ENCODE peak calls at places on chromosomes 7 and 10, in eight cellular contexts. C, J, Z, P, E, S, X and T are unnamed samples.

GRCh38 chr10:60573342-60573741 is 183.7 kb upstream of the ANK3 start:
- DNase-seq in C (no peak), J (no peak), Z (no peak), P (no peak), E (peak; percentile 34), S (no peak), X (peak; percentile 21), T (no peak)

GRCh38 chr7:40299097-40299496 is 164.3 kb downstream of the SUGCT start:
- DNase-seq in C (no peak), J (no peak), Z (no peak), P (peak; percentile 74), E (no peak), S (peak; percentile 97), X (no peak), T (peak; percentile 37)

GRCh38 chr7:57250801-57251200 is 118.6 kb upstream of the ZNF479 start:
- DNase-seq in C (no peak), J (no peak), Z (no peak), P (no peak), E (no peak), S (no peak), X (no peak), T (no peak)

GRCh38 chr7:99139031-99139430 is 4.9 kb downstream of the SMURF1 start:
- DNase-seq in C (no peak), J (no peak), Z (no peak), P (peak; percentile 43), E (no peak), S (no peak), X (no peak), T (no peak)

GRCh38 chr10:71664585-71664984 is 55.0 kb downstream of the C10orf105 start:
- DNase-seq in C (no peak), J (no peak), Z (no peak), P (no peak), E (no peak), S (no peak), X (no peak), T (no peak)

GRCh38 chr7:43535031-43535451 is 47.9 kb upstream of the STK17A start:
- DNase-seq in C (no peak), J (no peak), Z (no peak), P (no peak), E (no peak), S (no peak), X (no peak), T (no peak)

GRCh38 chr10:110353244-110354119 is 48.8 kb upstream of the SMNDC1 start:
- DNase-seq in C (no peak), J (no peak), Z (no peak), P (peak; percentile 99), E (peak; percentile 19), S (peak; percentile 66), X (peak; percentile 31), T (peak; percentile 84)

GRCh38 chr7:38291117-38291647 is 17.7 kb upstream of the TARP start:
- DNase-seq in C (no peak), J (no peak), Z (no peak), P (no peak), E (no peak), S (no peak), X (no peak), T (no peak)

GRCh38 chr7:8274589-8274988 is 12.6 kb upstream of the ICA1 start:
- DNase-seq in C (no peak), J (no peak), Z (no peak), P (no peak), E (no peak), S (no peak), X (no peak), T (peak; percentile 24)

GRCh38 chr7:111074071-111074771 is 16.7 kb upstream of the LRRN3 start:
- DNase-seq in C (no peak), J (no peak), Z (no peak), P (no peak), E (no peak), S (no peak), X (no peak), T (no peak)

GRCh38 chr10:110661292-110661691 is 17.2 kb downstream of the RBM20 start:
- DNase-seq in C (no peak), J (no peak), Z (no peak), P (no peak), E (no peak), S (no peak), X (no peak), T (no peak)

GRCh38 chr10:86667421-86668181 is 710 bp upstream of the LDB3 start:
- DNase-seq in C (no peak), J (no peak), Z (peak; percentile 75), P (no peak), E (no peak), S (no peak), X (no peak), T (no peak)

GRCh38 chr7:5417106-5418071 is 6.2 kb downstream of the TNRC18 start:
- DNase-seq in C (peak; percentile 69), J (no peak), Z (no peak), P (peak; percentile 54), E (peak; percentile 22), S (no peak), X (peak; percentile 39), T (no peak)

GRCh38 chr7:140358771-140359095 is 39.6 kb downstream of the SLC37A3 start:
- DNase-seq in C (no peak), J (no peak), Z (no peak), P (no peak), E (no peak), S (no peak), X (no peak), T (no peak)

GRCh38 chr7:5679741-5680473 is 101.6 kb downstream of the RNF216 start:
- DNase-seq in C (peak; percentile 83), J (peak; percentile 43), Z (peak; percentile 52), P (no peak), E (no peak), S (no peak), X (no peak), T (no peak)

GRCh38 chr10:35007858-35008301 is 82.3 kb downstream of the CUL2 start:
- DNase-seq in C (no peak), J (no peak), Z (no peak), P (peak; percentile 20), E (no peak), S (no peak), X (peak; percentile 20), T (no peak)

GRCh38 chr10:31723074-31723750 is 205.4 kb downstream of the ARHGAP12 start:
- DNase-seq in C (no peak), J (no peak), Z (no peak), P (peak; percentile 52), E (no peak), S (no peak), X (no peak), T (no peak)

GRCh38 chr10:14397069-14397468 is 66.3 kb upstream of the FRMD4A start:
- DNase-seq in C (peak; percentile 64), J (no peak), Z (peak; percentile 73), P (peak; percentile 100), E (no peak), S (no peak), X (no peak), T (peak; percentile 89)

GRCh38 chr10:61066661-61067353 is 122.8 kb upstream of the RHOBTB1 start:
- DNase-seq in C (no peak), J (no peak), Z (no peak), P (no peak), E (no peak), S (peak; percentile 67), X (no peak), T (no peak)

GRCh38 chr7:30736291-30736690 is 15.6 kb upstream of the INMT start:
- DNase-seq in C (no peak), J (no peak), Z (no peak), P (no peak), E (no peak), S (no peak), X (no peak), T (no peak)

DNA sequence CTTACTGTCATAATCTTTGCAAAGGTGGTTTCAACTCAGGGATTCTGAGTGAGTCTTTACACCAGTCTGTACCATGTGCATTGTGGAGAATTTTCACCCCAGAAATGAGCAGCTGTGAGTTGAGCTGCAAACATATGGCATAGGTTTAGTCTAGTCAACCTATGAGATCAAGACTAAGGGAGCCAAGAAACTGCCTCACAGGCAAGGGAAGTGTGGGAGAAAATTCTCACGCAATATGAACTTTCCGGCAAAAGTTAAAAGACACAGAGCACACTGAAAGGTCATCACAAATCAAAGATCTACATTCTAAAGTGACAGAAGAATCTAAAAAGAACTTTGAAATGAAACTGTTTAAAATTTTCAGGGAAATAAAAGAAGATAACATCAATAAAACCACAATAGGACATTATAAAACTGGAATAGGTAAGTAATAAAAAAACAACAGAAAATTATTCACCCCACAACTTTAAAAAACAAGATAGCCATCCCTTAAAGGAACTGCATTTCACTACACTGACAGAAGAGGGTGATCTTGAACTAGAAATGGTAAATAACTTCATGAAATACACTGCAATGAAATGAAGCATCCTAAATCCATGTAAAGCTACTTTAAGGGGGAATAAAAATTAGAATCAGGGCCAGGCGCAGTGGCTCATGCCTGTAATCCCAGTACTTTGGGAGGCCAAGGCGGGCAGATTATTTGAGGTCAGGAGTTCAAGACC is 63.5 kb downstream of the LGI1 start:
- DNase-seq in C (no peak), J (no peak), Z (no peak), P (peak; percentile 58), E (peak; percentile 45), S (peak; percentile 31), X (peak; percentile 27), T (peak; percentile 25)
- TF ChIP-seq CTCF in C (peak; percentile 53), J (no peak), Z (peak; percentile 46), P (peak; percentile 71), E (peak; percentile 53), S (peak; percentile 7), X (peak; percentile 70), T (no peak)

GRCh38 chr10:33215154-33215553 is 119.3 kb downstream of the NRP1 start:
- DNase-seq in C (no peak), J (no peak), Z (no peak), P (peak; percentile 77), E (no peak), S (no peak), X (no peak), T (no peak)
- H3K27ac ChIP-seq in C (no peak overlapping the region), J (no peak overlapping the region), Z (peak overlapping the region; percentile 76), P (no peak overlapping the region), E (no peak overlapping the region), S (peak overlapping the region; percentile 83), X (no peak overlapping the region), T (no peak overlapping the region)

DNA sequence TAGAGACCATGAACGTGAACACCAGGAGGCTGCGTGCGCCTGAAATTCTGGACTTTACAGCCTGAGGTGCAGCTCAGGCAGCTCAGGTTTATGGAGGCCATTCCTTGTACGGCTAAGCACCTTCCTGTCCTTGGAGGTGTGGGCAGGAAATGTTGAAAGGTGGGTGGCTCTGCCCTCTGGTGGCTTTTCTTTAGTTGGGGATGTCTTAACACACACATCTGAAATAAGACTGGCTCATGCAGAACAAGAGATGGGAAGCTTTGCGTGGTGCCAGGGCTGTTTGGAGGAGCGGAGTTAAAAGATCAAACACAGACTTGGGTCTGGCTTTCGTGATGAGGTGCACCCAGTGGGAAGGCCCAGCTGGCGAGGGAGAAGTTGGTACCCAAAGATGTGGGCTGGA is 64.1 kb downstream of the DOCK1 start:
- DNase-seq in C (no peak), J (no peak), Z (no peak), P (no peak), E (no peak), S (no peak), X (peak; percentile 53), T (peak; percentile 52)
- TF ChIP-seq CTCF in C (peak; percentile 8), J (no peak), Z (peak; percentile 34), P (no peak), E (peak; percentile 14), S (no peak), X (peak; percentile 53), T (no peak)

DNA sequence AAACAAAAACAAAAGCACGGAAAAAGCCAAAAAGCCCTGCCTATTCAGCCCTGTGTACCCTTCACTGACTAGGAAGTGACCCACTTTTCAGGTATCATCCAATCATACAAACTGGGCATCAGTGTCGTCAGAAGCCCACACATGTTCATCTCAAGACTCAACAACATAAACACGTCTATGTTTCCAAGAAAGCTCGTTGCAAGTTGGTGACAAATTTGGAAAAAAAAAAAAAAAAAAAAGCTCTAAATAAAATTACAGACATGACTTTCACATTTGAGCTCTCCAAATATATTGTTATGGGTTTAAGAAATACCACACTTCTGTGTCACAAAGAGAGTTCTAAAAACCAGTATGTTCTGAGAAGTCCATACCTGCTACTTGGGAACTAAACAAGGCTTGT is 204.7 kb upstream of the KLF14 start:
- DNase-seq in C (no peak), J (no peak), Z (no peak), P (no peak), E (no peak), S (no peak), X (no peak), T (no peak)
- H3K27ac ChIP-seq in C (no peak overlapping the region), J (no peak overlapping the region), Z (peak overlapping the region; percentile 78), P (peak overlapping the region; percentile 80), E (no peak overlapping the region), S (no peak overlapping the region), X (peak overlapping the region; percentile 23), T (no peak overlapping the region)